ENCODE peak calls at places on chromosomes 11 and 22, in five cellular contexts. One of them, this sample, is unnamed.
A peak's percentile ranks its signal among the peaks of the same experiment; 100 is the strongest.

GRCh38 chr11:8288824-8289223 is 25.1 kb upstream of the LMO1 start:
- DNase-seq in HS-5: no peak
- DNase-seq in naive thymus-derived CD8-positive, alpha-beta T cell: no peak
- DNase-seq in C1 segment of cervical spinal cord: no peak
- DNase-seq in GM03348: no peak
- DNase-seq in this sample: no peak

GRCh38 chr11:128886401-128887119 is 4.6 kb upstream of the KCNJ5 start:
- DNase-seq in HS-5: no peak
- DNase-seq in naive thymus-derived CD8-positive, alpha-beta T cell: no peak
- DNase-seq in C1 segment of cervical spinal cord: no peak
- DNase-seq in GM03348: no peak
- DNase-seq in this sample: no peak

GRCh38 chr11:36492724-36493304 is 17.3 kb downstream of the TRAF6 start:
- DNase-seq in HS-5: peak; percentile 18
- DNase-seq in naive thymus-derived CD8-positive, alpha-beta T cell: peak; percentile 24
- DNase-seq in C1 segment of cervical spinal cord: no peak
- DNase-seq in GM03348: peak; percentile 48
- DNase-seq in this sample: no peak

GRCh38 chr11:65558002-65558784 is at the start of gene LTBP3:
- DNase-seq in HS-5: no peak
- DNase-seq in naive thymus-derived CD8-positive, alpha-beta T cell: no peak
- DNase-seq in C1 segment of cervical spinal cord: peak; percentile 86
- DNase-seq in GM03348: peak; percentile 95
- DNase-seq in this sample: no peak

GRCh38 chr11:116895053-116895757 is 57.8 kb upstream of the APOA1 start:
- DNase-seq in HS-5: no peak
- DNase-seq in naive thymus-derived CD8-positive, alpha-beta T cell: no peak
- DNase-seq in C1 segment of cervical spinal cord: no peak
- DNase-seq in GM03348: no peak
- DNase-seq in this sample: no peak

GRCh38 chr11:3826721-3827120 is 14.0 kb downstream of the RHOG start:
- DNase-seq in HS-5: no peak
- DNase-seq in naive thymus-derived CD8-positive, alpha-beta T cell: no peak
- DNase-seq in C1 segment of cervical spinal cord: peak; percentile 89
- DNase-seq in GM03348: no peak
- DNase-seq in this sample: no peak

GRCh38 chr22:38298312-38299000 is 18.8 kb downstream of the CSNK1E start:
- DNase-seq in HS-5: peak; percentile 99
- DNase-seq in naive thymus-derived CD8-positive, alpha-beta T cell: peak; percentile 34
- DNase-seq in C1 segment of cervical spinal cord: no peak
- DNase-seq in GM03348: no peak
- DNase-seq in this sample: no peak

GRCh38 chr11:44066732-44067131 is 662 bp downstream of the ACCS start:
- DNase-seq in HS-5: peak; percentile 60
- DNase-seq in naive thymus-derived CD8-positive, alpha-beta T cell: no peak
- DNase-seq in C1 segment of cervical spinal cord: no peak
- DNase-seq in GM03348: peak; percentile 59
- DNase-seq in this sample: peak; percentile 39

GRCh38 chr22:17971711-17972110 is 52.6 kb downstream of the MICAL3 start:
- DNase-seq in HS-5: no peak
- DNase-seq in naive thymus-derived CD8-positive, alpha-beta T cell: no peak
- DNase-seq in C1 segment of cervical spinal cord: no peak
- DNase-seq in GM03348: no peak
- DNase-seq in this sample: no peak

GRCh38 chr22:46055176-46055850 is 78.4 kb upstream of the WNT7B start:
- DNase-seq in HS-5: no peak
- DNase-seq in naive thymus-derived CD8-positive, alpha-beta T cell: no peak
- DNase-seq in C1 segment of cervical spinal cord: no peak
- DNase-seq in GM03348: no peak
- DNase-seq in this sample: no peak

GRCh38 chr11:114158886-114159285 is 99.4 kb downstream of the ZBTB16 start:
- DNase-seq in HS-5: no peak
- DNase-seq in naive thymus-derived CD8-positive, alpha-beta T cell: no peak
- DNase-seq in C1 segment of cervical spinal cord: peak; percentile 56
- DNase-seq in GM03348: no peak
- DNase-seq in this sample: no peak

GRCh38 chr22:38811241-38811640 is 17.3 kb upstream of the DNAL4 start:
- DNase-seq in HS-5: no peak
- DNase-seq in naive thymus-derived CD8-positive, alpha-beta T cell: no peak
- DNase-seq in C1 segment of cervical spinal cord: no peak
- DNase-seq in GM03348: no peak
- DNase-seq in this sample: no peak

GRCh38 chr11:67392182-67392715 is 463 bp downstream of the RAD9A start:
- DNase-seq in HS-5: no peak
- DNase-seq in naive thymus-derived CD8-positive, alpha-beta T cell: no peak
- DNase-seq in C1 segment of cervical spinal cord: no peak
- DNase-seq in GM03348: no peak
- DNase-seq in this sample: no peak

GRCh38 chr11:37988031-37988430 is 1390.0 kb upstream of the RAG2 start:
- DNase-seq in HS-5: no peak
- DNase-seq in naive thymus-derived CD8-positive, alpha-beta T cell: no peak
- DNase-seq in C1 segment of cervical spinal cord: no peak
- DNase-seq in GM03348: no peak
- DNase-seq in this sample: no peak

GRCh38 chr11:71139516-71140205 is 112.7 kb downstream of the SHANK2 start:
- DNase-seq in HS-5: no peak
- DNase-seq in naive thymus-derived CD8-positive, alpha-beta T cell: no peak
- DNase-seq in C1 segment of cervical spinal cord: peak; percentile 86
- DNase-seq in GM03348: peak; percentile 64
- DNase-seq in this sample: no peak

GRCh38 chr11:72041364-72042058 is 38.8 kb downstream of the NUMA1 start:
- DNase-seq in HS-5: no peak
- DNase-seq in naive thymus-derived CD8-positive, alpha-beta T cell: peak; percentile 38
- DNase-seq in C1 segment of cervical spinal cord: peak; percentile 82
- DNase-seq in GM03348: peak; percentile 83
- DNase-seq in this sample: peak; percentile 41

GRCh38 chr11:70736461-70736860 is 338.1 kb downstream of the CTTN start:
- DNase-seq in HS-5: no peak
- DNase-seq in naive thymus-derived CD8-positive, alpha-beta T cell: no peak
- DNase-seq in C1 segment of cervical spinal cord: no peak
- DNase-seq in GM03348: no peak
- DNase-seq in this sample: no peak

GRCh38 chr11:109405671-109406070 is 16.3 kb upstream of the C11orf87 start:
- DNase-seq in HS-5: peak; percentile 26
- DNase-seq in naive thymus-derived CD8-positive, alpha-beta T cell: no peak
- DNase-seq in C1 segment of cervical spinal cord: no peak
- DNase-seq in GM03348: peak; percentile 38
- DNase-seq in this sample: peak; percentile 39

GRCh38 chr11:69390561-69390960 is 90.9 kb upstream of the LINC01488 start:
- DNase-seq in HS-5: no peak
- DNase-seq in naive thymus-derived CD8-positive, alpha-beta T cell: no peak
- DNase-seq in C1 segment of cervical spinal cord: no peak
- DNase-seq in GM03348: no peak
- DNase-seq in this sample: no peak

GRCh38 chr11:74462009-74462408 is 5.3 kb downstream of the KCNE3 start:
- DNase-seq in HS-5: no peak
- DNase-seq in naive thymus-derived CD8-positive, alpha-beta T cell: no peak
- DNase-seq in C1 segment of cervical spinal cord: peak; percentile 36
- DNase-seq in GM03348: peak; percentile 63
- DNase-seq in this sample: no peak

GRCh38 chr11:108253176-108253575 is 30.3 kb downstream of the ATM start:
- DNase-seq in HS-5: peak; percentile 35
- DNase-seq in naive thymus-derived CD8-positive, alpha-beta T cell: no peak
- DNase-seq in C1 segment of cervical spinal cord: no peak
- DNase-seq in GM03348: no peak
- DNase-seq in this sample: no peak

GRCh38 chr22:46122511-46122971 is 27.8 kb upstream of the PPARA start:
- DNase-seq in HS-5: no peak
- DNase-seq in naive thymus-derived CD8-positive, alpha-beta T cell: peak; percentile 46
- DNase-seq in C1 segment of cervical spinal cord: no peak
- DNase-seq in GM03348: peak; percentile 91
- DNase-seq in this sample: no peak

GRCh38 chr22:30275625-30276024 is 9.0 kb upstream of the OSM start:
- DNase-seq in HS-5: no peak
- DNase-seq in naive thymus-derived CD8-positive, alpha-beta T cell: no peak
- DNase-seq in C1 segment of cervical spinal cord: no peak
- DNase-seq in GM03348: no peak
- DNase-seq in this sample: no peak

GRCh38 chr11:117712530-117712929 is 84.5 kb downstream of the DSCAML1 start:
- DNase-seq in HS-5: no peak
- DNase-seq in naive thymus-derived CD8-positive, alpha-beta T cell: no peak
- DNase-seq in C1 segment of cervical spinal cord: no peak
- DNase-seq in GM03348: no peak
- DNase-seq in this sample: no peak

GRCh38 chr22:31947296-31947695 is 3.0 kb downstream of the YWHAH start:
- DNase-seq in HS-5: no peak
- DNase-seq in naive thymus-derived CD8-positive, alpha-beta T cell: peak; percentile 11
- DNase-seq in C1 segment of cervical spinal cord: no peak
- DNase-seq in GM03348: no peak
- DNase-seq in this sample: no peak